ENCODE peak calls at places on chromosomes 11 and 22, in seven cellular contexts. D, H, X, Y, I, B and K are unnamed samples.

GRCh38 chr11:2787816-2788750 is 88.3 kb upstream of the KCNQ1OT1 start:
- DNase-seq in I (no peak), D (no peak), Y (no peak), X (no peak), H (no peak), B (no peak), K (no peak)

GRCh38 chr11:26186389-26186788 is 145.5 kb upstream of the ANO3 start:
- DNase-seq in I (no peak), B (no peak), X (no peak), D (no peak), Y (no peak), H (no peak), K (no peak)

GRCh38 chr11:14417186-14417585 is 58.2 kb upstream of the RRAS2 start:
- DNase-seq in X (no peak), H (no peak), B (no peak), Y (no peak), I (no peak), D (no peak), K (no peak)

GRCh38 chr11:113859665-113860064 is 15.7 kb downstream of the USP28 start:
- DNase-seq in X (no peak), B (no peak), Y (no peak), D (no peak), H (no peak), I (no peak), K (no peak)

GRCh38 chr11:121656333-121657090 is 203.7 kb upstream of the SORL1-AS1 start:
- DNase-seq in Y (no peak), D (no peak), H (no peak), B (no peak), X (no peak), I (no peak), K (no peak)

GRCh38 chr11:57155400-57155799 is 26.4 kb upstream of the LRRC55 start:
- DNase-seq in B (no peak), H (no peak), I (no peak), D (no peak), X (no peak), Y (no peak), K (no peak)

GRCh38 chr22:33969052-33969451 is 48.8 kb upstream of the LARGE1 start:
- DNase-seq in D (no peak), X (no peak), Y (no peak), B (no peak), I (no peak), H (no peak), K (no peak)

GRCh38 chr11:29214833-29215232 is 802.0 kb downstream of the KCNA4 start:
- DNase-seq in B (peak; percentile 5), D (no peak), H (no peak), I (no peak), X (no peak), Y (no peak), K (no peak)

GRCh38 chr22:43092085-43092484 is 2.9 kb upstream of the TTLL1 start:
- DNase-seq in H (no peak), D (no peak), B (no peak), X (no peak), Y (no peak), I (no peak), K (no peak)

GRCh38 chr11:83409891-83410290 is 123.7 kb upstream of the CCDC90B start:
- DNase-seq in X (no peak), B (no peak), D (no peak), H (no peak), I (no peak), Y (no peak), K (no peak)

GRCh38 chr11:76033699-76034098 is 172.6 kb downstream of the WNT11 start:
- DNase-seq in D (no peak), X (no peak), H (no peak), I (no peak), Y (no peak), B (no peak), K (no peak)